ENCODE peak calls at places on chromosomes 5 and 9, in five cellular contexts. T is lower lobe of right lung, B is uterus, W is upper lobe of right lung, L is mucosa of descending colon. I is an unnamed sample. For H3K4me1, the result is how much of the 10 kb centered on the place peaks cover.

GRCh38 chr9:131788851-131789250 is 49.0 kb upstream of the RAPGEF1 start:
- DNase-seq in T (no peak), B (no peak), W (no peak), L (no peak), I (no peak)

GRCh38 chr9:115032300-115032699 is 85.7 kb downstream of the TNC start:
- DNase-seq in T (no peak), B (no peak), W (no peak), L (no peak), I (no peak)

GRCh38 chr9:33080534-33080933 is 4.1 kb upstream of the SMU1 start:
- DNase-seq in T (no peak), B (no peak), W (no peak), L (no peak), I (no peak)

GRCh38 chr5:106020889-106021288 is 1649.8 kb downstream of the EFNA5 start:
- DNase-seq in T (no peak), B (no peak), W (no peak), L (no peak), I (no peak)

GRCh38 chr5:25301836-25302235 is 657.1 kb upstream of the CDH10 start:
- DNase-seq in T (no peak), B (no peak), W (no peak), L (no peak), I (no peak)

GRCh38 chr5:159419567-159419966 is 89.3 kb upstream of the IL12B start:
- DNase-seq in T (no peak), B (no peak), W (no peak), L (no peak), I (no peak)

GRCh38 chr9:105127863-105128220 is 116.6 kb upstream of the SLC44A1 start:
- DNase-seq in T (no peak), B (no peak), W (no peak), L (no peak), I (no peak)

GRCh38 chr5:139104577-139105271 is 93.4 kb downstream of the SIL1 start:
- DNase-seq in T (no peak), B (peak), W (no peak), L (no peak), I (peak)

GRCh38 chr9:99878651-99879050 is 27.8 kb upstream of the STX17 start:
- DNase-seq in T (no peak), B (no peak), W (no peak), L (no peak), I (no peak)

GRCh38 chr5:127671218-127671617 is 22.3 kb downstream of the CTXN3 start:
- DNase-seq in T (no peak), B (no peak), W (no peak), L (no peak), I (no peak)

GRCh38 chr9:70110194-70111041 is 66.8 kb downstream of the MAMDC2 start:
- DNase-seq in T (no peak), B (no peak), W (no peak), L (no peak), I (no peak)

GRCh38 chr9:21434202-21435014 is 5.8 kb upstream of the IFNA1 start:
- DNase-seq in T (no peak), B (no peak), W (no peak), L (no peak), I (no peak)

GRCh38 chr5:73374520-73375235 is 73.9 kb downstream of the FOXD1 start:
- DNase-seq in T (no peak), B (no peak), W (no peak), L (no peak), I (no peak)

GRCh38 chr5:164206196-164206595 is 700.8 kb downstream of the MAT2B start:
- DNase-seq in T (no peak), B (no peak), W (no peak), L (no peak), I (no peak)

GRCh38 chr5:31626156-31626555 is 12.8 kb upstream of the PDZD2 start:
- DNase-seq in T (no peak), B (no peak), W (no peak), L (no peak), I (peak)

GRCh38 chr9:84317563-84317962 is 23.0 kb downstream of the SLC28A3 start:
- DNase-seq in T (no peak), B (no peak), W (no peak), L (no peak), I (no peak)

GRCh38 chr5:41648976-41649375 is 138.6 kb upstream of the PLCXD3 start:
- DNase-seq in T (no peak), B (no peak), W (no peak), L (no peak), I (no peak)

GRCh38 chr9:22446589-22446949 is at the start of gene DMRTA1:
- DNase-seq in T (peak), B (peak), W (peak), L (peak), I (peak)

GRCh38 chr9:134497283-134497860 is 144.2 kb upstream of the COL5A1 start:
- DNase-seq in T (no peak), B (no peak), W (no peak), L (no peak), I (no peak)

GRCh38 chr9:104506565-104506964 is 2.5 kb downstream of the OR13F1 start:
- DNase-seq in T (no peak), B (no peak), W (no peak), L (no peak), I (no peak)

GRCh38 chr5:32711693-32712462 is 757 bp downstream of the NPR3 start:
- DNase-seq in T (peak), B (no peak), W (no peak), L (peak), I (peak)

GRCh38 chr9:116594552-116594951 is 92.6 kb upstream of the TRIM32 start:
- DNase-seq in T (no peak), B (peak), W (no peak), L (no peak), I (no peak)

GRCh38 chr5:149153751-149154610 is 12.7 kb downstream of the ABLIM3 start:
- DNase-seq in T (peak), B (no peak), W (peak), L (no peak), I (peak)

GRCh38 chr5:72601861-72602260 is 94.7 kb upstream of the ZNF366 start:
- DNase-seq in T (no peak), B (no peak), W (no peak), L (no peak), I (no peak)

GRCh38 chr9:105385372-105385985 is 62.4 kb upstream of the FSD1L start:
- DNase-seq in T (no peak), B (peak), W (no peak), L (no peak), I (no peak)

GRCh38 chr9:80091526-80091925 is 519.8 kb downstream of the TLE4 start:
- DNase-seq in T (no peak), B (no peak), W (no peak), L (no peak), I (no peak)

GRCh38 chr5:134545070-134545868 is 19.8 kb downstream of the JADE2 start:
- DNase-seq in T (no peak), B (peak), W (peak), L (no peak), I (peak)

GRCh38 chr9:127937383-127938297 is at the start of gene DPM2:
- DNase-seq in T (peak), B (peak), W (peak), L (peak), I (peak)

GRCh38 chr9:132037470-132037869 is 42.2 kb downstream of the MED27 start:
- DNase-seq in T (no peak), B (no peak), W (no peak), L (no peak), I (no peak)

GRCh38 chr5:10708189-10708944 is 52.7 kb downstream of the DAP start:
- DNase-seq in T (no peak), B (no peak), W (no peak), L (no peak), I (no peak)
- H3K4me1 ChIP-seq in T (under half), B (under half), W (under half), L (under half), I (under half)

DNA sequence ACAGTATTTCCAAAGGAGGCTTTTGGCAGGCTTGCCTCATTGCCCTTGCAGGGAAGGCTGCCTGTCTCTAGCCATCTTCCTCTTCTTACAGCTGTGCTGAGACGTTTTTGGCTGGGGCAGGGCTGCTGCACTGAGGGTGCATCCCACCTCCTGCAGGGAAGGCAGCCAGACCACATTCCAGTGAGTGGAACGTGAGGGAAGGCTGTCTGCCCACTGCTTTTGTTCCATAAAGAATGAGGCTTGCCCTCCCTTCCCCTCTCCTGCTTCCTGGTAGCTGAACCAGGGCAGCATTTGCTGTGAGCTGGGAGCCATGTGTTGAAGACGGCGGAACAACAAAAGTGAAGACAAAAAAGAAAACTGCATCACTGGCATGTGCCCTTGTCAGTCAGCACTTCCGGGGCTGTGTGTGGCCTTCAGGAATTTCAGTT is 16.8 kb downstream of the MGAT1 start:
- DNase-seq in T (peak), B (peak), W (peak), L (no peak), I (peak)
- H3K4me1 ChIP-seq in T (under half), B (under half), W (under half), L (under half), I (under half)

GRCh38 chr5:3102531-3102930 is 351.1 kb upstream of the IRX2 start:
- DNase-seq in T (no peak), B (no peak), W (no peak), L (no peak), I (no peak)
- H3K4me1 ChIP-seq in T (under half), B (under half), W (under half), L (under half), I (under half)

GRCh38 chr5:172422255-172422654 is 32.1 kb downstream of the SH3PXD2B start:
- DNase-seq in T (no peak), B (no peak), W (no peak), L (no peak), I (peak)

GRCh38 chr5:172424111-172424490 is 30.2 kb downstream of the SH3PXD2B start:
- DNase-seq in T (no peak), B (no peak), W (no peak), L (no peak), I (no peak)

GRCh38 chr5:172425402-172425801 is 28.9 kb downstream of the SH3PXD2B start:
- DNase-seq in T (no peak), B (no peak), W (no peak), L (no peak), I (no peak)

GRCh38 chr5:172421020-172421419 is 33.3 kb downstream of the SH3PXD2B start:
- DNase-seq in T (no peak), B (peak), W (no peak), L (no peak), I (no peak)

DNA sequence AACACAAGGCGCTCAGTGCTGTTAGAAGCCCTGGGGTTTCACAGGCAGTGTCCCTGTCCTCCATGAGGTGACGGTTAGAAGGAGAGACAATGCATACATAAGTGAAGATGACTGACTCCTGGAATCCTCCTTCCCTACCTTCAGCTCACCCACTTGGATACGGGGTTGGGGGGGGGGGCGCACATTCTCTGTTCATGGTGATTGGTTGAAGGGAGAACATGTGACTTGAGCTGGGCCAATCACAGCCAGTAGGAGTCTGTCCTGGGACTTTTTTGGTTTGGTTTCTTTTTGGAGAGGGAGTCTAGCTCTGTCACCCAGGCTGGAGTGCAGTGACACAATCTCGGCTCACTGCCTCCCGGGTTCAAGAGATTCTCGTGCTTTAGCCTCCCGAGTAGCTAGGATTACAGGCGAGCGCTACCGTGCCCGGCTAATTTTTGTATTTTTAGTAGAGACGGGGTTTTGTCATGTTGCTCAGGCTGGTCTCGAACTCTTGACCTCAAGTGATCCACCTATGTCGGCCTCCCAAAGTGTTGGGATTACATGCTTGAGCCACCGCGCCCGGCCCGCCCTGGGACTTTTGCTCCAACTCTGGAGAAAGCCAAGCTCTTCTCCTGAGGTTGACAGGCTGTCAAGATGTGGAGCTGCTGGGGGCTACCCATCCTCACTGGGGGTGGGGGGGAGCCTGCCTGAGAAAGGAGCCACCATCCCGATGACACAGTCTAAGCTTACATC is 30.8 kb downstream of the SH3PXD2B start:
- DNase-seq in T (no peak), B (no peak), W (no peak), L (no peak), I (peak)
- H3K4me1 ChIP-seq in T (half or more), B (under half), W (half or more), L (under half), I (under half)

GRCh38 chr5:132487841-132488555 is 2.6 kb downstream of the IRF1 start:
- DNase-seq in T (no peak), B (peak), W (peak), L (no peak), I (no peak)
- H3K4me1 ChIP-seq in T (half or more), B (under half), W (half or more), L (under half), I (under half)

GRCh38 chr5:151673421-151673820 is 13.3 kb downstream of the SPARC start:
- DNase-seq in T (no peak), B (no peak), W (no peak), L (no peak), I (no peak)

GRCh38 chr5:151670074-151670686 is 16.5 kb downstream of the SPARC start:
- DNase-seq in T (no peak), B (no peak), W (no peak), L (no peak), I (no peak)

GRCh38 chr5:151675225-151675955 is 11.3 kb downstream of the SPARC start:
- DNase-seq in T (no peak), B (no peak), W (no peak), L (no peak), I (no peak)

GRCh38 chr5:151670953-151671636 is 15.6 kb downstream of the SPARC start:
- DNase-seq in T (no peak), B (no peak), W (no peak), L (no peak), I (no peak)

DNA sequence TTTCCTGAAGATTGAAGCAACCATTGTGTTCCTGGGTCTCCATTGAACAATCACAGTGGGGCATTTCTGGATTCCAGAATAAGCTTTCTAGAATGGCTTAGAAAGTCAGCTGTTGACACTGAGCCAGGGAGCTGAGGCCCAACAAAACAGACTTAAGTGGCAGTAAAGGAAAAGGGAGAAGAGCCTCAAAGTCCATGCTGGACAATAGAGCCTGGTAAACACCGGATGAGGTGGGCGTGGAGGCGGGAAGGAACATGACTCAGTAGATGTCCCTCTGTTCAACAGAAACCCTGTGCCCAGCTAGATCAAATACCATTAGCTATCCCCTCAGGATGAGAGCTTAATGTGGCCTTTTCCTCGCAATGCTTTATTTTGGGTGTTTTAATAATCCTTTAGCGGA is 14.7 kb downstream of the SPARC start:
- DNase-seq in T (no peak), B (no peak), W (no peak), L (no peak), I (peak)
- H3K4me1 ChIP-seq in T (half or more), B (under half), W (half or more), L (under half), I (under half)

DNA sequence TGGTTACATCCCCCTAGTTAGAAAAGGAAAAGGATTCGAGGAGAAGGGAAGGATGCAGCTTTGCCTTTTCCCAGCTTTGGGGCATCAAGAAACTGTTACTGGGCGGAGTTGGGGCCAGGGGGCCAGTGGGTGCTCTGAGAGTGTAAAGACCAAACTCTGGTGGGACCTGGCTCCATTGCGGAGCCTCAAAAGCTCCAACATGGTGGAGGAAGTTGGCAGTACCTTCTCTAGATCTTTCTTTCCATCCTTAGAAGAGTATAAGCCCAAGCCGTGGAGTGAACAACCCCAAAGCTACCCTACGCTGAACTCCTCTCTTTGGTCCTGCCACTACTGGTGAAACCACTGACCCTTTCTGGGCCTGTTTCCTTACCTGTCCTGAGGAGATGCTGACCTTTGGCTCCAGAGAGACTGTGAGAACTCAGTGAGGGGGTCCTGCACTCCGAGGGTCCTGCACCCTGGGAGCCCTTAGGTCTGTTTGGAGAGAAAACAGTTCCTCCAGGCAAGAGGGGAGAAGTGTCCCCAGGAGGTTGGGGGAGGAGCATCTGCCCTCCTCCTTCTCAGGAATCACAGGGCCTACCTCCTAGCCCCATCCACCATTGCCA is 1.1 kb upstream of the BARX1 start:
- DNase-seq in T (no peak), B (no peak), W (no peak), L (no peak), I (no peak)
- H3K4me1 ChIP-seq in T (half or more), B (under half), W (under half), L (under half), I (under half)

DNA sequence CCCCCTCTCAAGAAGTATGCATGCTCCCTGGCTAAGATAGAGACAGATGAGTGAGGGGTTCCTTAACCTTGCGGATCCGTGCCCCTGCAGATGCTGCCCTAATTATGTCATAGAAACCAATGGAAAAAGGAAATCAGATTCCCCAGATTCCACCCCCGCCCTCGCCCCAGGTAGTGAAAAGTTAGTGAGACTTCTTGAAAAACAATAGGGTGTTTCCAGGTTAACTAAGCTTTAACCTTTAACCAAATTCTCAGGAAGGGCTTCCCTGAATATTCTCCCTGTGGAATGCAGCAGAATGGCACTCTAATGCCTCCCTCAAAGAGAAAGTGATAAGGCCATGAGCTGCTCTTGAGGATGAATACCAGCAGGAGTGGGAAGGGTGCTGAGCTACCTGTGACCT is 116.0 kb upstream of the RANBP3L start:
- DNase-seq in T (no peak), B (no peak), W (no peak), L (no peak), I (no peak)
- H3K4me1 ChIP-seq in T (under half), B (under half), W (under half), L (under half), I (under half)

GRCh38 chr9:30478684-30479083 is 1905.8 kb upstream of the ACO1 start:
- DNase-seq in T (no peak), B (no peak), W (no peak), L (no peak), I (no peak)
- H3K4me1 ChIP-seq in T (under half), B (under half), W (under half), L (under half), I (under half)

DNA sequence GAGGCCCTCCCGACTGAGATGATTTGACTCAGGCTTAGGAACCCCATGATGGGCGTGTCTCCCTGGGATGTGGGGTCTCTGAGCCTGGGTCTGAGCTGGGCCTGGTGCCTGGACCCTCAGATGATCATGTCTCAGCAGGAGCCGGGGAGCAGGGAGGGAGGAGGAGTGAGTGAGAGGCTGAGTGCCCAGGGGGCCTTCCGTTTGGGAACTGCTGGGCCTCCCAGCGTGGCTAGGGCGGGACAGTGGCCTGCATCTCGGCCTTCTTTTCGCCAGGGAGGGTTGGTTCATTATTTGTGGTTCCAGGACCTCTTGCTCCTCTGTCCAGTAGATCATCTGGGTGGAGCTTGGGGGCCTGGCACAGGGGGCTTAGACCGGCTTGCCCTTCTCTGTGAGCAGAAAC is 5.6 kb downstream of the PRRX2 start:
- DNase-seq in T (no peak), B (no peak), W (peak), L (no peak), I (no peak)
- H3K4me1 ChIP-seq in T (under half), B (under half), W (under half), L (under half), I (under half)

I was measured in right cardiac atrium.